ENCODE peak calls at places on chromosomes 1 and 21, in eight cellular contexts. M is right lobe of liver, P is K562, B is pancreas, T is upper lobe of right lung, X is psoas muscle, W is upper lobe of left lung, U is heart right ventricle. H is an unnamed sample.

GRCh38 chr1:51871351-51871975 is 7.1 kb downstream of the NRDC start:
- ATAC-seq in M (no peak), P (no peak), B (no peak), T (no peak), X (no peak), W (no peak), U (no peak), H (no peak)

GRCh38 chr1:36419158-36419557 is 21.4 kb upstream of the LSM10 start:
- ATAC-seq in M (no peak), P (no peak), B (no peak), T (no peak), X (peak; percentile 84), W (no peak), U (no peak), H (no peak)

GRCh38 chr1:205973377-205974232 is 29.6 kb downstream of the RAB7B start:
- ATAC-seq in M (no peak), P (no peak), B (no peak), T (no peak), X (no peak), W (no peak), U (no peak), H (no peak)

GRCh38 chr1:151819951-151820623 is 11.5 kb downstream of the RORC start:
- ATAC-seq in M (peak; percentile 77), P (no peak), B (peak; percentile 82), T (peak; percentile 17), X (peak; percentile 81), W (no peak), U (no peak), H (no peak)

GRCh38 chr1:199007423-199007822 is 368.6 kb downstream of the PTPRC start:
- ATAC-seq in M (no peak), P (no peak), B (no peak), T (peak; percentile 76), X (no peak), W (peak; percentile 55), U (no peak), H (no peak)

GRCh38 chr1:22711071-22711470 is 432 bp downstream of the EPHB2 start:
- ATAC-seq in M (no peak), P (no peak), B (peak; percentile 30), T (peak; percentile 3), X (no peak), W (no peak), U (no peak), H (no peak)

GRCh38 chr1:7473223-7474142 is 297.6 kb upstream of the VAMP3 start:
- ATAC-seq in M (no peak), P (no peak), B (no peak), T (peak; percentile 68), X (no peak), W (no peak), U (no peak), H (no peak)

GRCh38 chr1:109181085-109181806 is 32.5 kb upstream of the SARS1 start:
- ATAC-seq in M (peak; percentile 87), P (peak; percentile 81), B (peak; percentile 90), T (peak; percentile 59), X (no peak), W (no peak), U (no peak), H (no peak)

GRCh38 chr1:18217398-18218043 is 109.9 kb downstream of the IGSF21 start:
- ATAC-seq in M (peak; percentile 75), P (peak; percentile 77), B (no peak), T (peak; percentile 41), X (no peak), W (peak; percentile 41), U (no peak), H (no peak)

GRCh38 chr1:180953791-180954721 is 41.4 kb downstream of the KIAA1614 start:
- ATAC-seq in M (peak; percentile 89), P (no peak), B (peak; percentile 87), T (peak; percentile 85), X (peak; percentile 73), W (peak; percentile 88), U (peak; percentile 78), H (peak; percentile 90)

GRCh38 chr1:39943471-39944290 is 11.3 kb upstream of the MFSD2A start:
- ATAC-seq in M (no peak), P (peak; percentile 33), B (no peak), T (no peak), X (no peak), W (no peak), U (no peak), H (no peak)

GRCh38 chr1:223203694-223204093 is 60.6 kb upstream of the TLR5 start:
- ATAC-seq in M (no peak), P (no peak), B (no peak), T (no peak), X (no peak), W (no peak), U (no peak), H (no peak)

GRCh38 chr21:34221331-34222030 is 142.3 kb upstream of the KCNE2 start:
- ATAC-seq in M (peak; percentile 71), P (no peak), B (no peak), T (no peak), X (no peak), W (no peak), U (no peak), H (no peak)

GRCh38 chr1:94876362-94876761 is 50.5 kb downstream of the CNN3 start:
- ATAC-seq in M (no peak), P (no peak), B (no peak), T (no peak), X (no peak), W (no peak), U (no peak), H (no peak)

GRCh38 chr1:175072131-175072941 is 4.7 kb downstream of the TNN start:
- ATAC-seq in M (peak; percentile 38), P (peak; percentile 52), B (peak; percentile 35), T (peak; percentile 47), X (peak; percentile 63), W (peak; percentile 78), U (peak; percentile 89), H (peak; percentile 74)

GRCh38 chr1:227330709-227331108 is 12.4 kb upstream of the CDC42BPA start:
- ATAC-seq in M (no peak), P (no peak), B (no peak), T (no peak), X (no peak), W (no peak), U (peak; percentile 39), H (no peak)

GRCh38 chr1:70264875-70265274 is 43.7 kb downstream of the SRSF11 start:
- ATAC-seq in M (no peak), P (peak; percentile 72), B (no peak), T (no peak), X (peak; percentile 37), W (no peak), U (peak; percentile 80), H (no peak)

GRCh38 chr1:24491577-24492360 is 10.9 kb upstream of the RCAN3 start:
- ATAC-seq in M (no peak), P (peak; percentile 52), B (no peak), T (no peak), X (no peak), W (no peak), U (no peak), H (no peak)

GRCh38 chr1:109838838-109839240 is 71.8 kb upstream of the CSF1 start:
- ATAC-seq in M (no peak), P (peak; percentile 72), B (no peak), T (no peak), X (no peak), W (no peak), U (no peak), H (no peak)

DNA sequence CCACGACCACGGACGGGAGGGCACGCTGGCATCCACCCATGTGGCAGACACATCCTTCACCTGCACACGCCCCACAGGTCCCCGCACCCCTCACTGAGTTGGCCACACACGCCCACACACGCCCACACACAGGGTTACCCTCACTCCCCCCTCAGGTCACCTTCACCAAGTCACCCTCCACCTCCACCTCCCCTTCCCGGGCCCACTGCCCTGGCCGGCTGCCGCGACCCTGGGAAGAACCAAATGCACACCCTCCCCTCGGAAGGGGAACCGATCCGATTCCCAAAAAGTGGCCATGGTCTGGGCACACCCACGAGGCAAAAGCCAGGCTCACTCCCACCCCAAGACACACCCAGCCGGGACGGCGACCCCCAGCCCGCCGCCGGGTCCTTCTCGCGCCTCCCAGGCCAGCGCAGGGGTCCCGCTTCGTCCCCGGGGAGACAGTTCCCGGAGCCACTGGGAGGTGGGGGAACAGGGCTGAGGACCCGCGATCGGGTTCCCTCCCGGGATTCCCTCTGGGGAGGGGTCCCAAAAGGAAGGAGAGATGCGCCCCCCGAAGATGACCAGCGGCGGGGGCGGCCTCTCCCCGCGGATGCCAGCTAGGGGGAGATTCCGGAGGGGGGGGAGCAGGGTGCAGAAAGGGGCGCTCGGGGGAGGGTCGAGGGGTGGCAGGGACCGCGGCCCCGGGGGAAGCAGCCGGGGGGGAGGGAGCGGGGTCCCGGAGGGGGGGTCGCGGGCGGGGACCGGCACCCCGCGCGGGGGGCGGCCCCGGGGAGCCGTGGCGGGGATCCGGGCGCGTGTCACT is 715 bp downstream of the SDC3 start:
- ATAC-seq in M (no peak), P (no peak), B (no peak), T (no peak), X (no peak), W (no peak), U (no peak), H (no peak)
- H3K4me3 ChIP-seq in M (peak overlapping the region; percentile 45), P (peak overlapping the region; percentile 47), B (no peak overlapping the region), T (peak overlapping the region; percentile 60), X (peak overlapping the region; percentile 66), W (peak overlapping the region; percentile 54), U (peak overlapping the region; percentile 53), H (peak overlapping the region; percentile 77)

GRCh38 chr1:112762541-112763141 is 47.5 kb upstream of the PPM1J start:
- ATAC-seq in M (no peak), P (no peak), B (peak; percentile 66), T (peak; percentile 83), X (no peak), W (no peak), U (no peak), H (no peak)
- H3K4me3 ChIP-seq in M (no peak overlapping the region), P (no peak overlapping the region), B (no peak overlapping the region), T (no peak overlapping the region), X (no peak overlapping the region), W (no peak overlapping the region), U (no peak overlapping the region), H (no peak overlapping the region)

GRCh38 chr21:41316200-41316599 is 401 bp upstream of the FAM3B start:
- ATAC-seq in M (peak; percentile 38), P (no peak), B (no peak), T (no peak), X (no peak), W (peak; percentile 60), U (no peak), H (peak; percentile 16)
- H3K4me3 ChIP-seq in M (no peak overlapping the region), P (no peak overlapping the region), B (peak overlapping the region; percentile 42), T (peak overlapping the region; percentile 42), X (peak overlapping the region; percentile 41), W (peak overlapping the region; percentile 35), U (peak overlapping the region; percentile 14), H (no peak overlapping the region)

DNA sequence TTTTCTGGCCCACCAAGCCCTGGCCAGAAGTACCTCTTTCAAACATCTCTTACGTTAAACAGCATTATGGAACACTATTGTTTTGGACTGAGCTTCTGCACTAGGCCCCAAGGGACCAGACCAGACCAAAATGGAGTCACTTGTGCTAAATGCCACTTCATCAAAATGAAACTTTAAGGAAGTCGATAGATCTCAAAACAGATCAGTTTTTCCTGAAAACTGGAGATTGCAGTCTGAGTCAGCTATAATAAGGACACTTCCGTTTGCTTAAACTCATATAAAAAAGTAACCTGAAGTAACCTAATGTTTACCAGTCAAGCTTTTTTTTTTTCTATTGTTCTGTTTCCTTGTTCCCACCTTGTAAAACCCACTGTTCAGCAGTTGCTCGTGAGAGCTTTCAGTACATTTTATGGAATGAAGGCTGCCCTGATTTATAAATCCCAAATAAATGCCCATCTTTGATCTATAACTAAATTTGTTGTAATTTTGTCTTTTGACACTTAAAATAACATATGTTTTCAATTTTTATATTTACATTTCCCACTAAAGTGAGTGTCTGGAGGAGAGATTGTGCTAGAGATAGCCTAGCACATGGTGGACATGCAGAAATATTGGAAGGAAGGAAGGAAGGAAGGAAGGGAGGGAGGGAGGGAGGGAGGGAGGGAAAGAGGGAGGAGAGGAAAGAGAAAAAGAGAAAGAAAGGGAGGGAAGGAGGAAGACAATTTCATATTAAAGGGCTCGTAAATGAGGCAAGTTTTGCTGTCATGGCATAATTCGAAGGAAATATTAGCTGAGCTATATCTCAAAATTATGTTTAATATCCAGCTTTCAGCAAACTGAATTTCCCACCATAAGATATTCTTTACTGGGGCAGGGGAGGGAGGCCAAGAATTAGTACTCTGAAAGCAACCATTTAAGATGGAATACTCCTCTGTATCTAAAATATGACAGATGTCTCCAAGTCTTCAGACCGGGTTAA is 77.0 kb upstream of the CXADR start:
- ATAC-seq in M (peak; percentile 51), P (no peak), B (no peak), T (no peak), X (no peak), W (no peak), U (no peak), H (no peak)
- H3K4me3 ChIP-seq in M (no peak overlapping the region), P (no peak overlapping the region), B (no peak overlapping the region), T (no peak overlapping the region), X (no peak overlapping the region), W (no peak overlapping the region), U (no peak overlapping the region), H (no peak overlapping the region)

H was measured in gastroesophageal sphincter.